ENCODE peak calls at places on chromosomes 5 and 9, in four cellular contexts. A, P, O and B are unnamed samples.

GRCh38 chr9:94799578-94800264 is 73.2 kb downstream of the AOPEP start:
- DNase-seq in A (peak; percentile 48), O (no peak), P (peak; percentile 47), B (no peak)

GRCh38 chr5:127192836-127193341 is 97.7 kb upstream of the MEGF10 start:
- DNase-seq in P (no peak), A (no peak), O (no peak), B (no peak)

GRCh38 chr9:120532475-120532874 is 47.5 kb downstream of the CDK5RAP2 start:
- DNase-seq in A (peak; percentile 59), O (no peak), P (peak; percentile 89), B (no peak)

GRCh38 chr5:159017787-159018186 is 81.9 kb downstream of the EBF1 start:
- DNase-seq in A (peak; percentile 18), P (peak; percentile 26), O (no peak), B (peak; percentile 87)

GRCh38 chr5:172173771-172174170 is 14.3 kb downstream of the STK10 start:
- DNase-seq in P (peak; percentile 89), O (no peak), A (no peak), B (peak; percentile 93)

GRCh38 chr5:41747291-41747690 is 122.9 kb downstream of the OXCT1 start:
- DNase-seq in A (peak; percentile 50), P (peak; percentile 11), O (no peak), B (no peak)

GRCh38 chr5:127029513-127030258 is 672 bp downstream of the MARCHF3 start:
- DNase-seq in A (peak; percentile 75), O (peak; percentile 79), P (peak; percentile 70), B (peak; percentile 84)

GRCh38 chr5:7186818-7187217 is 209.1 kb upstream of the ADCY2 start:
- DNase-seq in P (no peak), A (no peak), O (no peak), B (no peak)

GRCh38 chr5:169876376-169876775 is 103.9 kb downstream of the INSYN2B start:
- DNase-seq in A (no peak), P (peak; percentile 47), O (no peak), B (peak; percentile 58)

GRCh38 chr9:134707031-134707680 is 65.6 kb downstream of the COL5A1 start:
- DNase-seq in A (peak; percentile 92), P (no peak), O (no peak), B (peak; percentile 97)

GRCh38 chr5:17014686-17015085 is 78.6 kb upstream of the MYO10 start:
- DNase-seq in P (no peak), O (no peak), A (no peak), B (no peak)

GRCh38 chr5:124650960-124651662 is 95.3 kb downstream of the ZNF608 start:
- DNase-seq in O (no peak), P (no peak), A (no peak), B (no peak)

GRCh38 chr5:91277840-91278239 is 105.3 kb downstream of the ARRDC3 start:
- DNase-seq in A (no peak), O (no peak), P (no peak), B (no peak)

GRCh38 chr5:157624144-157624543 is 28.1 kb downstream of the SOX30 start:
- DNase-seq in P (no peak), A (no peak), O (no peak), B (no peak)

GRCh38 chr5:54733101-54733500 is 215.5 kb downstream of the SNX18 start:
- DNase-seq in P (no peak), O (no peak), A (no peak), B (no peak)

GRCh38 chr5:15823413-15823812 is 323.4 kb downstream of the FBXL7 start:
- DNase-seq in P (no peak), A (no peak), O (no peak), B (peak; percentile 27)

GRCh38 chr9:133374612-133375115 is 1.2 kb downstream of the SURF4 start:
- DNase-seq in O (peak; percentile 6), A (no peak), P (peak; percentile 30), B (peak; percentile 95)

GRCh38 chr9:99172129-99173091 is 49.3 kb downstream of the ALG2 start:
- DNase-seq in A (no peak), P (no peak), O (no peak), B (no peak)

GRCh38 chr5:33363537-33363936 is 77.2 kb upstream of the TARS1 start:
- DNase-seq in O (no peak), A (no peak), P (no peak), B (no peak)

GRCh38 chr5:40383719-40384651 is 295.7 kb upstream of the PTGER4 start:
- DNase-seq in O (peak; percentile 22), P (peak; percentile 69), A (no peak), B (peak; percentile 17)

GRCh38 chr9:78393932-78394331 is 97.0 kb downstream of the PSAT1 start:
- DNase-seq in O (no peak), A (no peak), P (no peak), B (no peak)

GRCh38 chr9:114038724-114039313 is 39.3 kb downstream of the AMBP start:
- DNase-seq in A (no peak), O (no peak), P (no peak), B (peak; percentile 19)

DNA sequence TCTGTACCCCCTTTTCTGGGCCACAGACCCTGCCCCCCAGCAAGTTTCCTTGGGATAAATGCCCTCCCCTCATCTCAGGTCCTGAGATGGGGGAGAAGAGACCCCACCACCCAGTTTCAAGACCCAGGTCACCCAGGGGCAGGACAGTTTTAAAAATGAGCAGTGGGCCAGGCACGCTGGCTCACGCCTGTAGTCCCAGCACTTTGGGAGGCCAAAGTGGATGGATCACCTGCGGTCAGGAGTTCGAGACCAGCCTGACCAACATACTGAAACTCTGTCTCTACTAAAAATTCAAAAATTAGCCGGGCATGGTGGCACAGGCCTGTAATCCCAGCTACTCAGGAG is 6.1 kb downstream of the PTGES2 start:
- DNase-seq in A (no peak), O (no peak), P (no peak), B (no peak)
- H4K20me1 ChIP-seq in A (no peaks in the 10 kb centered on the region), O (no peaks in the 10 kb centered on the region), P (no peaks in the 10 kb centered on the region), B (peaks cover 14% of the 10 kb centered on the region)

GRCh38 chr9:72139233-72139632 is 10.0 kb upstream of the GDA start:
- DNase-seq in A (no peak), P (no peak), O (no peak), B (no peak)
- H3K27ac ChIP-seq in A (no peak overlapping the region), P (no peak overlapping the region), O (no peak overlapping the region), B (no peak overlapping the region)

DNA sequence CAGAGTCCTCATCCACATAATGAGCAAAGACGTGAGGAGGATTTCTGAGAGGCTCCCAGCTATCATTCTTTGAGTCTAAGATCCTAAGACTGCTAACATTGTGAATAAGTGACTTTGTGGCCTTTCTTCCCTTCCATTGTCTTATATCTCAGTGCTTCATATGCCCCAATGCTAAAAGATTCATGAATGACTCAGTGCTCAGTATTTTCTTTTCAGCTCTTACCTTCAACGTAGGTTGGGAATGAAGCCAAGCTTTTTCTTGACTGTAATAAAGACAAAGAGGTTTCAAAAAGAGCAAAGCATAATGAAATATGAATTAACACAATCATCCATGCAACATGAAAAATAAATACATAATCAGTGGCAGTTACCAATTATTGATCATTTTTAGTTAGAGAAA is 146.4 kb downstream of the ENTREP1 start:
- DNase-seq in P (peak; percentile 65), A (no peak), O (no peak), B (no peak)
- H3K27me3 ChIP-seq in P (peaks cover 2% of the 10 kb centered on the region), A (no peaks in the 10 kb centered on the region), O (no peaks in the 10 kb centered on the region), B (no peaks in the 10 kb centered on the region)

DNA sequence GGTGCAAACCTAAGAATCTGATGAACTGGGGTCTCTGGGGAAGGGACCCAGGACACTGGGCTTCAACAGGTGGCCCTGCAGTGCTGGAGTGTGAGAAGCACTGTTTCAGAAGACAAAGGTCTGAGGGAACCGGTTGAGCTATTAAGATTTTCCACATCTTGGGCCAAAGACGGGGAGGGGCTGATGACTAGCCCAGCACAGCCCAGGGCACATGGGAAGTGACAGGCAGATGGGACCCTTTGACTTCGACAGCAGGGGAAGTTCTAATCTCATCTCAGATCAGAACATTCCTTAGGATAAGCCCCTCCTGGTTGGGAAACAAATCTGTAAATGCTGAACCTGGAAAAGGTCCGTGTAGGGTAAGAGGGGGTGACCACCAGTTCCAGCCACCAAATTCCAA is 67.4 kb downstream of the RAPGEF1 start:
- DNase-seq in A (no peak), O (no peak), P (no peak), B (peak; percentile 50)
- H4K20me1 ChIP-seq in A (peaks cover 15% of the 10 kb centered on the region), O (peaks cover 9% of the 10 kb centered on the region), P (no peaks in the 10 kb centered on the region), B (peaks cover 28% of the 10 kb centered on the region)